ENCODE peak calls at places on chromosomes 13 and 19, in seven cellular contexts. G, N, C, K, U, V and S are unnamed samples.

GRCh38 chr19:18270304-18270703 is 3.9 kb downstream of the IQCN start:
- DNase-seq in C (no peak), V (no peak), G (no peak), N (no peak), K (no peak), U (no peak), S (no peak)

GRCh38 chr13:111262715-111263114 is 57.7 kb upstream of the TEX29 start:
- DNase-seq in G (no peak), K (no peak), U (no peak), C (no peak), V (no peak), N (no peak), S (no peak)

GRCh38 chr13:44140146-44140545 is 233.5 kb upstream of the SERP2 start:
- DNase-seq in V (no peak), N (no peak), K (no peak), G (no peak), U (no peak), C (no peak), S (no peak)

GRCh38 chr13:57739089-57739488 is 107.5 kb downstream of the PCDH17 start:
- DNase-seq in U (no peak), N (no peak), K (no peak), C (no peak), V (no peak), G (no peak), S (no peak)

GRCh38 chr19:10113592-10113963 is 2.1 kb downstream of the P2RY11 start:
- DNase-seq in U (no peak), V (no peak), G (no peak), C (no peak), K (no peak), N (no peak), S (no peak)

GRCh38 chr19:58560007-58560887 is 1.8 kb upstream of the UBE2M start:
- DNase-seq in N (no peak), G (no peak), C (peak), V (no peak), U (no peak), K (no peak), S (no peak)

GRCh38 chr19:7830272-7830771 is 304 bp downstream of the EVI5L start:
- DNase-seq in G (no peak), V (peak), C (peak), K (peak), N (no peak), U (no peak), S (no peak)

GRCh38 chr13:30256713-30257432 is 50.5 kb downstream of the KATNAL1 start:
- DNase-seq in K (no peak), U (no peak), G (no peak), V (no peak), N (peak), C (no peak), S (no peak)

GRCh38 chr13:108200781-108201398 is 14.4 kb downstream of the LIG4 start:
- DNase-seq in C (no peak), G (peak), U (no peak), N (no peak), K (no peak), V (no peak), S (no peak)

GRCh38 chr13:97977982-97978381 is 24.5 kb downstream of the IPO5 start:
- DNase-seq in U (no peak), C (no peak), K (no peak), N (no peak), V (no peak), G (no peak), S (no peak)

GRCh38 chr13:111385182-111385857 is 64.9 kb downstream of the TEX29 start:
- DNase-seq in U (no peak), C (no peak), N (no peak), K (no peak), V (no peak), G (no peak), S (no peak)

GRCh38 chr19:46944918-46945628 is 74.6 kb upstream of the NPAS1 start:
- DNase-seq in C (peak), K (peak), N (no peak), G (peak), U (peak), V (peak), S (no peak)

GRCh38 chr19:10567696-10568443 is 909 bp downstream of the CDKN2D start:
- DNase-seq in C (no peak), K (no peak), G (no peak), V (no peak), N (no peak), U (no peak), S (no peak)

GRCh38 chr13:75544681-75545333 is 4.8 kb upstream of the UCHL3 start:
- DNase-seq in G (peak), K (no peak), U (no peak), C (no peak), V (no peak), N (no peak), S (no peak)

GRCh38 chr13:31957772-31958171 is 73.8 kb upstream of the FRY start:
- DNase-seq in V (no peak), C (no peak), G (no peak), K (no peak), U (no peak), N (no peak), S (no peak)

GRCh38 chr13:95716231-95716630 is 39.3 kb downstream of the DNAJC3 start:
- DNase-seq in C (no peak), U (no peak), N (no peak), G (no peak), K (no peak), V (no peak), S (no peak)

GRCh38 chr13:111387945-111388600 is 67.6 kb downstream of the TEX29 start:
- DNase-seq in C (no peak), N (no peak), G (no peak), U (peak), K (no peak), V (no peak), S (no peak)

GRCh38 chr13:73602295-73602694 is 531.9 kb downstream of the KLF12 start:
- DNase-seq in V (no peak), G (peak), N (no peak), K (no peak), U (no peak), C (no peak), S (no peak)

GRCh38 chr19:4583961-4584669 is 24.6 kb upstream of the SEMA6B start:
- DNase-seq in U (no peak), K (no peak), C (no peak), N (peak), V (no peak), G (no peak), S (no peak)

GRCh38 chr13:100636441-100636840 is 38.2 kb downstream of the TMTC4 start:
- DNase-seq in N (no peak), C (no peak), U (no peak), V (no peak), G (no peak), K (no peak), S (no peak)

GRCh38 chr13:72931311-72931710 is 127.5 kb upstream of the KLF5 start:
- DNase-seq in U (no peak), G (no peak), N (no peak), C (no peak), V (no peak), K (no peak), S (no peak)

GRCh38 chr13:61413572-61413971 is 2.1 kb downstream of the PCDH20 start:
- DNase-seq in U (no peak), G (no peak), C (no peak), K (no peak), N (no peak), V (no peak), S (no peak)

GRCh38 chr19:50870417-50871089 is 2.7 kb upstream of the KLK2 start:
- DNase-seq in K (no peak), G (peak), U (no peak), V (no peak), C (no peak), N (no peak), S (no peak)

GRCh38 chr13:79815041-79815440 is 334.1 kb downstream of the NDFIP2 start:
- DNase-seq in K (no peak), V (no peak), G (no peak), C (no peak), N (no peak), U (no peak), S (no peak)

GRCh38 chr13:112743451-112744305 is 53.8 kb downstream of the ATP11A start:
- DNase-seq in C (no peak), V (no peak), G (no peak), K (no peak), U (no peak), N (no peak), S (no peak)

GRCh38 chr13:110327036-110327790 is 20.1 kb downstream of the COL4A2 start:
- DNase-seq in U (no peak), V (no peak), K (no peak), G (no peak), N (no peak), C (no peak), S (no peak)

GRCh38 chr13:113455384-113455783 is 2.1 kb upstream of the ADPRHL1 start:
- DNase-seq in C (no peak), U (no peak), N (no peak), V (no peak), G (no peak), K (no peak), S (no peak)

GRCh38 chr13:50636007-50636704 is 207.3 kb downstream of the DLEU7 start:
- DNase-seq in G (no peak), N (peak), U (no peak), C (no peak), V (no peak), K (no peak), S (peak)

GRCh38 chr19:40380199-40381037 is 9.6 kb downstream of the HIPK4 start:
- DNase-seq in U (no peak), N (no peak), G (no peak), V (no peak), K (no peak), C (no peak), S (no peak)

GRCh38 chr13:114104626-114105350 is 27.6 kb downstream of the RASA3 start:
- DNase-seq in N (no peak), C (no peak), V (no peak), U (peak), K (peak), G (no peak), S (peak)

GRCh38 chr19:41302624-41303351 is 7.2 kb upstream of the CCDC97 start:
- DNase-seq in V (no peak), U (peak), N (no peak), G (no peak), C (no peak), K (no peak), S (no peak)

GRCh38 chr19:45969676-45970075 is 4.0 kb downstream of the NOVA2 start:
- DNase-seq in K (no peak), U (no peak), C (no peak), G (no peak), V (no peak), N (no peak), S (no peak)

GRCh38 chr13:21800847-21801616 is 130.2 kb downstream of the FGF9 start:
- DNase-seq in K (no peak), U (no peak), V (no peak), G (peak), C (no peak), N (no peak), S (no peak)

GRCh38 chr19:29819986-29820385 is 8.2 kb downstream of the CCNE1 start:
- DNase-seq in C (no peak), G (no peak), K (no peak), N (no peak), V (no peak), U (no peak), S (no peak)

GRCh38 chr19:18557474-18558201 is at the start of gene KXD1:
- DNase-seq in U (peak), V (peak), N (peak), G (peak), C (peak), K (peak), S (peak)

GRCh38 chr19:4303778-4304508 is 455 bp upstream of the FSD1 start:
- DNase-seq in V (no peak), C (no peak), N (no peak), G (no peak), K (no peak), U (no peak), S (no peak)

GRCh38 chr19:10089801-10090375 is 3.8 kb downstream of the SHFL start:
- DNase-seq in N (no peak), V (no peak), U (no peak), C (no peak), K (no peak), G (no peak), S (no peak)

GRCh38 chr19:20313894-20314293 is 146.9 kb downstream of the ZNF486 start:
- DNase-seq in K (no peak), U (no peak), C (no peak), G (no peak), V (no peak), N (no peak), S (no peak)

GRCh38 chr13:50243926-50244325 is 228.7 kb downstream of the KCNRG start:
- DNase-seq in U (no peak), K (no peak), V (no peak), C (no peak), N (no peak), G (no peak), S (no peak)

GRCh38 chr13:75907044-75907443 is 270.9 kb downstream of the LMO7 start:
- DNase-seq in N (no peak), K (no peak), G (no peak), V (no peak), U (no peak), C (no peak), S (no peak)

GRCh38 chr19:48508729-48509310 is 2.8 kb downstream of the LMTK3 start:
- DNase-seq in G (no peak), K (no peak), V (no peak), C (no peak), N (no peak), U (no peak), S (no peak)

GRCh38 chr19:48507911-48508439 is 3.7 kb downstream of the LMTK3 start:
- DNase-seq in V (no peak), U (no peak), G (no peak), K (no peak), N (no peak), C (no peak), S (no peak)

GRCh38 chr19:48509467-48510194 is 2.0 kb downstream of the LMTK3 start:
- DNase-seq in G (no peak), N (no peak), K (no peak), U (no peak), V (no peak), C (no peak), S (no peak)

GRCh38 chr19:48502720-48503018 is 9.0 kb downstream of the LMTK3 start:
- DNase-seq in V (no peak), N (no peak), K (no peak), U (no peak), C (no peak), G (no peak), S (no peak)

DNA sequence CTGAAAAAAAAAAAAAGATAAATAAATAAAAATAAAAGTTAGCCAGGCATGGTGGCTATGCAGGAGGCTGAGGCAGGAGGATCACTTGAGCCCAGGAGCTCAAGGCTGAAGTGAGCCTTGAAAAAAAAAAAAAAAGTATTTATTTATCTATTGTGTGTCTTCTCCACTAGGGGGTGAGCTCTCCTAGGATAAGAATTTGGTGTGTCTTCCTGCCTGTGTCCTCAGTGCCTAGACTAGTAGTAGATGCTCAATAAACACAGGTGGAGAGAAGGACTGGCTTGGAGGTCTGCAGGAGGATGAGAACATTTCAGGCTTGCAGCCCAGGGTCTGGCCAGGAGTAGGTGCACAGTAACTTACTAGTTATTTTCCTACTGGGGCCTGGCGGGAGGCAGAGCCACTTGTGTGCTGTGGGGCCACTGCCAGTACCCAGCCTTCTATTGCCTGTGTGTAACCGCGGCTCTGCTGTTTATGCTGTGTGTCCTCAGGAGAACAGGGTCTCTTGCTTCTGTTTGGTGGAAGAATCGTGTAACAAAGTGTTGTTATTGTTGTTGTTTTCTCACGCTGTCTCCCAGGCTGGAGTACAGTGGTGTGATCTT is 5.4 kb downstream of the LMTK3 start:
- DNase-seq in K (no peak), C (no peak), V (no peak), G (peak), U (no peak), N (peak), S (no peak)
- TF ChIP-seq CTCF in K (peak), C (peak), V (peak), G (peak), U (peak), N (peak), S (peak)

DNA sequence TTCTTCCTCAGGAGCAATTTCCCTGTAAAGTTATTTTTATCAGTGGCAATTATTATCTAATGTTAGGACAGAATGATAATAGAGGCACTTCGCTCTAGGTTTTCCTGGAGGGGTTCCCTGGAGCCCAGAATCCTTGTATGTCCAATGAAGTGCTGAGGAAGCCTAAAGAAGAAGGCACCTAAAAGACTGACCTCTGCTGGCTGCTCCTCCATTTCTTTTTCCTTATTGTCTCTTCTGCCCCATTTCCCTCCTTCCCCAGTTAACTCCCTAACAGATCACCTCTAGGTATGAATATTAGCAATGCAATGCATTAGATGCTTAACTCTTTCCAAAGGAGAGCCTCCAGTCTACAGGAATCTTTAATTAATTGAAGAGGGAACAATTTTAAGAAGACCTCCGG is 985.4 kb downstream of the DIAPH3 start:
- DNase-seq in K (no peak), N (no peak), G (peak), C (no peak), U (no peak), V (no peak), S (no peak)
- TF ChIP-seq CTCF in K (no peak), N (peak), G (peak), C (peak), U (no peak), V (no peak), S (no peak)

GRCh38 chr13:28754698-28755545 is 36.2 kb upstream of the SLC46A3 start:
- DNase-seq in G (peak), K (no peak), C (peak), V (peak), N (peak), U (no peak), S (no peak)
- TF ChIP-seq CTCF in G (peak), K (peak), C (peak), V (peak), N (peak), U (no peak), S (no peak)

GRCh38 chr13:48975926-48976676 is 389 bp downstream of the FNDC3A start:
- DNase-seq in N (peak), C (peak), K (peak), V (peak), U (peak), G (peak), S (peak)
- TF ChIP-seq CTCF in N (peak), C (no peak), K (no peak), V (no peak), U (no peak), G (no peak), S (no peak)

DNA sequence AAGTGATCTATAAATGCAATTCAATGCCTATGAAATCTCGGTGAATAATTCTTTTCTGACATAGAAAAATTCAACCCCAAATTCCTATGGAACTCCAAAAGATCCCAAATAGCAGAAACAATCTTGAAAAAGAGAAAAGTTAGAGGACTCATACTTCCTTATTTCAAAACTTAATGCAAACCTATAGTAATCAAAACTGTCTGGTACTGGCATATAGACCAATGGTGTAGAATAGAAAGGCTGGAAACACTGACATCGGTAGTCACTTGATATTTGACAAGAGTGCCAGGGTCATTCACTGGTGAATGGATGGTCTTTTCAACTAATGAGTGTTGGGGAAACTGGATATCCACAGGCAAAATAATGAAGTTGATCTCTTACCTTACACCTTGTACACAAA is 637.1 kb upstream of the PCDH9 start:
- DNase-seq in C (no peak), U (no peak), G (no peak), K (no peak), N (no peak), V (no peak), S (no peak)
- TF ChIP-seq CTCF in C (no peak), U (no peak), G (no peak), K (no peak), N (no peak), V (no peak), S (no peak)

GRCh38 chr19:54653181-54653809 is 9.5 kb upstream of the LILRB4 start:
- DNase-seq in U (no peak), G (peak), C (no peak), K (no peak), V (no peak), N (peak), S (no peak)
- TF ChIP-seq CTCF in U (peak), G (peak), C (peak), K (peak), V (peak), N (peak), S (peak)

GRCh38 chr19:988081-988480 is 3.9 kb downstream of the WDR18 start:
- DNase-seq in C (no peak), K (no peak), U (no peak), V (no peak), N (no peak), G (no peak), S (no peak)

GRCh38 chr19:980133-980998 is 3.8 kb upstream of the WDR18 start:
- DNase-seq in G (no peak), C (no peak), V (no peak), N (no peak), K (no peak), U (no peak), S (no peak)

GRCh38 chr19:982567-983170 is 1.5 kb upstream of the WDR18 start:
- DNase-seq in V (peak), K (peak), N (peak), C (peak), G (peak), U (peak), S (no peak)

GRCh38 chr19:986083-986482 is 1.9 kb downstream of the WDR18 start:
- DNase-seq in K (no peak), C (no peak), G (no peak), U (no peak), N (no peak), V (no peak), S (no peak)

GRCh38 chr19:984165-984967 is at the start of gene WDR18:
- DNase-seq in U (peak), V (peak), C (peak), G (peak), K (peak), N (peak), S (peak)
- TF ChIP-seq CTCF in U (peak), V (no peak), C (peak), G (peak), K (no peak), N (no peak), S (no peak)

GRCh38 chr19:12769689-12770088 is 5.7 kb downstream of the HOOK2 start:
- DNase-seq in V (no peak), U (no peak), G (no peak), N (no peak), K (no peak), C (no peak), S (no peak)
- TF ChIP-seq CTCF in V (no peak), U (no peak), G (no peak), N (no peak), K (no peak), C (no peak), S (no peak)